ENCODE peak calls at places on chromosomes 7 and 10, in eight cellular contexts. T is H1, C is gastrocnemius medialis, Q is GM12892, N is A549, U is lower leg skin, X is heart left ventricle, V is GM12891. S is an unnamed sample.

GRCh38 chr10:124906551-124907001 is 35.3 kb upstream of the ZRANB1 start:
- DNase-seq in T (no peak), C (no peak), Q (no peak), N (no peak), U (no peak), X (no peak), V (no peak), S (no peak)

GRCh38 chr10:63700935-63701263 is 179.7 kb downstream of the REEP3 start:
- DNase-seq in T (no peak), C (no peak), Q (no peak), N (no peak), U (no peak), X (no peak), V (no peak), S (no peak)

GRCh38 chr7:74400420-74401136 is 53.1 kb upstream of the GTF2IRD1 start:
- DNase-seq in T (no peak), C (no peak), Q (no peak), N (no peak), U (no peak), X (no peak), V (no peak), S (no peak)

GRCh38 chr7:23894891-23895569 is 185.0 kb downstream of the STK31 start:
- DNase-seq in T (no peak), C (no peak), Q (no peak), N (no peak), U (no peak), X (no peak), V (no peak), S (no peak)

GRCh38 chr10:97647556-97647955 is 7.1 kb downstream of the PI4K2A start:
- DNase-seq in T (no peak), C (no peak), Q (no peak), N (no peak), U (no peak), X (no peak), V (no peak), S (no peak)

GRCh38 chr7:155358066-155358947 is 60.6 kb downstream of the INSIG1 start:
- DNase-seq in T (no peak), C (no peak), Q (no peak), N (no peak), U (no peak), X (no peak), V (no peak), S (no peak)

GRCh38 chr10:26044123-26044749 is 110.2 kb downstream of the MYO3A start:
- DNase-seq in T (no peak), C (no peak), Q (no peak), N (no peak), U (no peak), X (peak), V (no peak), S (no peak)

GRCh38 chr10:55979203-55979602 is 381.9 kb downstream of the ZWINT start:
- DNase-seq in T (peak), C (no peak), Q (no peak), N (no peak), U (no peak), X (no peak), V (no peak), S (no peak)

GRCh38 chr7:2829040-2829439 is 15.1 kb downstream of the GNA12 start:
- DNase-seq in T (no peak), C (no peak), Q (no peak), N (no peak), U (no peak), X (no peak), V (no peak), S (no peak)

GRCh38 chr10:132942101-132942739 is at the start of gene CFAP46:
- DNase-seq in T (no peak), C (no peak), Q (no peak), N (peak), U (no peak), X (peak), V (peak), S (no peak)

GRCh38 chr7:141132671-141133070 is 58.8 kb downstream of the TMEM178B start:
- DNase-seq in T (no peak), C (no peak), Q (no peak), N (no peak), U (no peak), X (no peak), V (no peak), S (no peak)

GRCh38 chr7:133662830-133663229 is 410.0 kb downstream of the EXOC4 start:
- DNase-seq in T (no peak), C (no peak), Q (no peak), N (no peak), U (no peak), X (no peak), V (no peak), S (no peak)

GRCh38 chr7:30029696-30030095 is 1.5 kb downstream of the PLEKHA8 start:
- DNase-seq in T (no peak), C (no peak), Q (no peak), N (no peak), U (no peak), X (no peak), V (no peak), S (no peak)

GRCh38 chr7:30027065-30027456 is 559 bp upstream of the FKBP14 start:
- DNase-seq in T (no peak), C (no peak), Q (no peak), N (peak), U (no peak), X (no peak), V (no peak), S (no peak)

GRCh38 chr7:30026229-30027064 is at the start of gene FKBP14:
- DNase-seq in T (peak), C (peak), Q (peak), N (peak), U (peak), X (peak), V (peak), S (peak)

GRCh38 chr7:30028749-30029635 is 780 bp downstream of the PLEKHA8 start:
- DNase-seq in T (no peak), C (peak), Q (peak), N (peak), U (no peak), X (peak), V (no peak), S (no peak)

GRCh38 chr7:30027915-30028748 is at the start of gene PLEKHA8:
- DNase-seq in T (peak), C (peak), Q (peak), N (peak), U (peak), X (peak), V (peak), S (peak)
- TF ChIP-seq POLR2A in T (no peak), C (peak), Q (peak), N (peak), U (no peak), X (no peak), V (peak), S (peak)

GRCh38 chr10:117461766-117462423 is 80.7 kb upstream of the EMX2 start:
- DNase-seq in T (no peak), C (peak), Q (no peak), N (peak), U (peak), X (no peak), V (no peak), S (no peak)
- TF ChIP-seq POLR2A in T (no peak), C (no peak), Q (no peak), N (no peak), U (no peak), X (no peak), V (no peak), S (no peak)

DNA sequence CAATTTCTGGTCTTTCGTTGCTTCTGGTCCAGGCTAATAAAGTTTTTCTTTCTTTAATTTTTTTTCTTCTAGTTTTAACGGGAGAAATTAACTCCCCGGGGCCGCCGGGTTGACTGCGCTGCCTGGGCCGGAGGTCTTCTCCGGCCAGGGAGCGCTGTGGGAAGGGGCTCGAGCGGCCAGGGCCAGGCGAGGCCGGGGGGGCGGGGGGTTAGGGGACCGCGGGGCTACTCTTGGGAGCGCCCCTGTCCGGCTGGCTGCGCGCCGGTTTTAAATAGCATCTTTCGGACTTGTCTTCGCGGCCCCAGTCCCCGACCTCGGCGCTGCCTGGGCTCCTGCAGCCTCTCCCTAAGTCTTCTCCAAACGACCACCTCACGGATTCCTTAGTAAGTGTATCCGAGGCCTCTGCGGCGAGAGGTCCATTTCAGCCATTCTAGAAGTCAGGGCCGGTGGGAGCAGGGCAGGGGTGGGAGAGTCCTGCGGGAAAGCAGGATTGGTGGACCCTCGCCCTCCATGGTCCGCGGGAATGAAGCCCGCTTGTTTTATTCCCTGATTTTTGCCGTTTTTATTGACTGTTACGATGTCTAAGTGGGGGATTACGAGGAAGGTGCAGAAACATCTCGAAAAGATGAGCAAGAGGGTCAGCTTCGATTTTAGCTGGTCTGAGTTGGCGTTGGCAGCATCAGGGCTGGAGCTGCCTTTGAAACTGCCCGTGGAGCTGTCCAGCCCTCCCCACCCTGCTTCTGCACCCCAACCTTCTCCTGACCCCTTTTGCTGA is 457 bp downstream of the PHF14 start:
- DNase-seq in T (no peak), C (no peak), Q (peak), N (peak), U (no peak), X (peak), V (no peak), S (no peak)
- TF ChIP-seq POLR2A in T (no peak), C (no peak), Q (no peak), N (no peak), U (no peak), X (no peak), V (no peak), S (no peak)

GRCh38 chr7:5528071-5528814 is 104.6 kb upstream of the TNRC18 start:
- DNase-seq in T (no peak), C (no peak), Q (no peak), N (peak), U (peak), X (peak), V (no peak), S (no peak)

GRCh38 chr7:5528815-5529442 is 105.3 kb upstream of the TNRC18 start:
- DNase-seq in T (no peak), C (no peak), Q (no peak), N (no peak), U (no peak), X (no peak), V (no peak), S (no peak)

GRCh38 chr7:5523052-5523711 is 99.5 kb upstream of the TNRC18 start:
- DNase-seq in T (no peak), C (no peak), Q (no peak), N (peak), U (no peak), X (no peak), V (no peak), S (no peak)

GRCh38 chr7:5525271-5526189 is 101.9 kb upstream of the TNRC18 start:
- DNase-seq in T (no peak), C (no peak), Q (no peak), N (peak), U (no peak), X (peak), V (no peak), S (no peak)

GRCh38 chr7:5526190-5527037 is 102.8 kb upstream of the TNRC18 start:
- DNase-seq in T (no peak), C (no peak), Q (no peak), N (peak), U (peak), X (peak), V (no peak), S (no peak)
- TF ChIP-seq POLR2A in T (peak), C (no peak), Q (peak), N (peak), U (no peak), X (no peak), V (peak), S (peak)

GRCh38 chr7:25862254-25862992 is 289.6 kb upstream of the NFE2L3 start:
- DNase-seq in T (peak), C (peak), Q (peak), N (peak), U (peak), X (peak), V (peak), S (peak)
- TF ChIP-seq POLR2A in T (no peak), C (peak), Q (no peak), N (no peak), U (no peak), X (no peak), V (no peak), S (no peak)

GRCh38 chr10:49023071-49023470 is 83.4 kb upstream of the LRRC18 start:
- DNase-seq in T (no peak), C (no peak), Q (no peak), N (no peak), U (no peak), X (no peak), V (no peak), S (no peak)
- TF ChIP-seq POLR2A in T (no peak), C (no peak), Q (no peak), N (no peak), U (no peak), X (no peak), V (no peak), S (no peak)

GRCh38 chr7:127588697-127589482 is 679 bp downstream of the ARF5 start:
- DNase-seq in T (peak), C (peak), Q (no peak), N (peak), U (peak), X (peak), V (peak), S (no peak)

GRCh38 chr7:127587663-127588018 is 570 bp upstream of the ARF5 start:
- DNase-seq in T (no peak), C (no peak), Q (no peak), N (no peak), U (no peak), X (peak), V (no peak), S (no peak)

GRCh38 chr7:127586346-127586745 is 950 bp upstream of the GCC1 start:
- DNase-seq in T (no peak), C (no peak), Q (no peak), N (no peak), U (no peak), X (no peak), V (no peak), S (no peak)

GRCh38 chr7:127589901-127590300 is 1.7 kb downstream of the ARF5 start:
- DNase-seq in T (no peak), C (no peak), Q (no peak), N (no peak), U (no peak), X (no peak), V (no peak), S (no peak)

GRCh38 chr7:127588019-127588696 is at the start of gene ARF5:
- DNase-seq in T (peak), C (peak), Q (peak), N (peak), U (peak), X (peak), V (peak), S (peak)
- TF ChIP-seq POLR2A in T (peak), C (peak), Q (peak), N (peak), U (no peak), X (peak), V (no peak), S (no peak)

DNA sequence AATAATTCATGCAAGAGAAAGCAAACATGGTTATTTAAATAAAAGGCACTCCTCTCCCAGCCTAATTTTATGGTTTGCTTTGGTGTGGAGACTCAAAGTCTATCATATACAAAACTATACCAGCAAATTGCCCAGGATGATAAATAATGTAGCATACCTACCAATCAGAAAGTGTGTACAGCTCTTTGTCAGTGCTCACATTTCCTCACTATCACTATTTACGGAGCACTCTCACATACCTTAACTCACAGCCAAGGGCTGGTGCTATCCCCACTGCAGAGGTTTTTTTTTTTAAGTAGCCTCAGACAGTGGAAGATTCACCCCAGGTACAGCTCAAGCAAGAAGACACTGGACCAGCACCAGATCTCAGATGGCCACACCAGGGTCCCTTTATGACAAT is 2.5 kb downstream of the PDLIM1 start:
- DNase-seq in T (no peak), C (no peak), Q (no peak), N (no peak), U (peak), X (no peak), V (no peak), S (no peak)
- TF ChIP-seq POLR2A in T (no peak), C (no peak), Q (no peak), N (no peak), U (no peak), X (no peak), V (no peak), S (no peak)

GRCh38 chr7:84183741-84184140 is 10.8 kb downstream of the SEMA3A start:
- DNase-seq in T (no peak), C (no peak), Q (no peak), N (no peak), U (no peak), X (no peak), V (no peak), S (no peak)
- TF ChIP-seq POLR2A in T (no peak), C (no peak), Q (no peak), N (no peak), U (no peak), X (no peak), V (no peak), S (no peak)